ENCODE peak calls at places on chromosomes 12 and 14, in four cellular contexts. Q is pancreas, R is ovary, M is endothelial cell. O is an unnamed sample.

GRCh38 chr12:6967548-6968100 is 2.8 kb downstream of the PHB2 start:
- DNase-seq in Q (no peak), R (no peak), M (no peak), O (no peak)

GRCh38 chr12:66014818-66015217 is 115.7 kb downstream of the LLPH start:
- DNase-seq in Q (no peak), R (no peak), M (no peak), O (no peak)

GRCh38 chr14:23153891-23154796 is 29.3 kb downstream of the SLC7A8 start:
- DNase-seq in Q (peak), R (peak), M (no peak), O (no peak)

GRCh38 chr14:68468437-68469207 is 324.2 kb downstream of the ZFP36L1 start:
- DNase-seq in Q (no peak), R (no peak), M (no peak), O (no peak)

GRCh38 chr14:94377866-94378470 is 10.4 kb downstream of the SERPINA1 start:
- DNase-seq in Q (no peak), R (no peak), M (no peak), O (no peak)

GRCh38 chr14:36509056-36509917 is 10.7 kb downstream of the NKX2-1 start:
- DNase-seq in Q (no peak), R (no peak), M (no peak), O (no peak)

GRCh38 chr12:123990512-123990911 is 17.5 kb downstream of the ZNF664 start:
- DNase-seq in Q (no peak), R (no peak), M (peak), O (no peak)

GRCh38 chr12:63782466-63782865 is 2.8 kb downstream of the RXYLT1 start:
- DNase-seq in Q (no peak), R (no peak), M (no peak), O (no peak)

GRCh38 chr12:34206061-34206785 is 183.9 kb downstream of the ALG10 start:
- DNase-seq in Q (no peak), R (no peak), M (no peak), O (no peak)

GRCh38 chr12:68815928-68816800 is 8.2 kb downstream of the MDM2 start:
- DNase-seq in Q (no peak), R (no peak), M (no peak), O (no peak)

GRCh38 chr14:22047105-22047504 is 373.5 kb upstream of the OR4E1 start:
- DNase-seq in Q (no peak), R (no peak), M (peak), O (peak)

GRCh38 chr14:104119700-104120251 is 18.6 kb upstream of the KIF26A start:
- DNase-seq in Q (no peak), R (no peak), M (no peak), O (no peak)

GRCh38 chr14:59139324-59139723 is 49.1 kb upstream of the DAAM1 start:
- DNase-seq in Q (no peak), R (no peak), M (no peak), O (no peak)

GRCh38 chr14:52111583-52111982 is 42.7 kb upstream of the NID2 start:
- DNase-seq in Q (no peak), R (no peak), M (no peak), O (no peak)

GRCh38 chr12:119749666-119750065 is 81.7 kb downstream of the PRKAB1 start:
- DNase-seq in Q (no peak), R (no peak), M (no peak), O (no peak)

GRCh38 chr12:119334459-119335170 is at the start of gene CCDC60:
- DNase-seq in Q (peak), R (no peak), M (peak), O (no peak)

DNA sequence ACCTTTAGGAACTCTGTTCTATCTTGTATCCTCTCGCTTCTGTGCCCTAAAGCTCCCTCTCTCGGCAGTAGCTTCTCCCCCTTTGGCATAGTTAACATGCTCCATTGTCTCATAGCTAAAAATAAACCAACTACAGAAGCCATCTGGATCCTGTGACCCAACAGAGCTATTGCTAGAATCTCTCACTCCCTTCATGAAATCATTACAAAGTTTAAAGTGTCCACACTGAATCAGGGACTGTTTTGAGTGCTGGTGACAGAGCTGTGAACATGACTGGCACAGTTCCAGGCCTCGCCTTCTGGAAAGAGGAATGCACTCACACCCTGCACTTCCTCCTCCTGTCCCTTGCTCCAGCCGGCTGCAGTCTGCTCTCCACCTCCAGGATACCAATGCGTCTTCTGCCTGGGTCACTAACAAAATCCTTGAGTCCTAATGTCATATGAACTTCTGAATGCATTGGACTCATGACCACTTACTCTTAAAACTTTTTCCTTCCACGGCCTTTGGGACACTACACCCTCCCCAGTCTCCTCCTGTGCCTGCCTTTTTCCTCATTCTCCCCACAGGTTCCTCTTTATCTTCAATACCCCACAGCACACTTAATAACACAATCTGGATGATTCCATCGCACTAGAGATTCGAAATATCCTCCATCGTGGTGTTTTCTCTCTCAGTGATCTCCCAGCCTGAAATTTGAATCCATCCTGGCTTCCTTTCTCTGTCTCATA is 13.2 kb downstream of the PLBD1 start:
- DNase-seq in Q (peak), R (peak), M (no peak), O (no peak)
- TF ChIP-seq CTCF in Q (no peak), R (no peak), M (no peak), O (no peak)

GRCh38 chr14:50688875-50689274 is 20.8 kb upstream of the SAV1 start:
- DNase-seq in Q (no peak), R (no peak), M (no peak), O (no peak)
- TF ChIP-seq CTCF in Q (no peak), R (no peak), M (no peak), O (no peak)

GRCh38 chr12:53328043-53328435 is 6.6 kb upstream of the AAAS start:
- DNase-seq in Q (no peak), R (no peak), M (peak), O (no peak)
- TF ChIP-seq CTCF in Q (no peak), R (no peak), M (no peak), O (no peak)

DNA sequence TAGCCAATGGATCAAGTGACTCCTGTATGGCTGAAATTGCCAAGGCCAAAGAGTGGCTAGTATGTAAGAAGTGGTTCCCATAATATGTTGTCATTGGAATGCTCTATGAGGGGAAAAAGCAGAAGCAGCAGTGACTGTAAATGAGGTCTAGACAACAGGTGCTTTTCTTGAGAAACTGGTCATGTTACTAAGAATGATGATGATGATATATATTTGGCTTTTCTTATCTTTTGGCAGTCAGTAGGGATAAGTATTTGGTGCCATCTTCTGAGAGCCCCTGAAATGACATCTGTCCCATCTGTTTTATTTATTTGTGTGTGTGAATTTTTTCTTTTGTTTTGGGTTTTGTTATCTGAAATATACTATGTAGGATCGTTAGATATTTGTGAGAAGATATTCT is 141.7 kb downstream of the SYT1 start:
- DNase-seq in Q (no peak), R (no peak), M (no peak), O (no peak)
- TF ChIP-seq CTCF in Q (no peak), R (no peak), M (peak), O (no peak)

GRCh38 chr12:15179672-15180071 is 41.5 kb downstream of the RERG start:
- DNase-seq in Q (no peak), R (peak), M (no peak), O (no peak)
- TF ChIP-seq CTCF in Q (no peak), R (no peak), M (no peak), O (no peak)

GRCh38 chr12:121344506-121344905 is 7.7 kb downstream of the ANAPC5 start:
- DNase-seq in Q (no peak), R (no peak), M (no peak), O (no peak)

GRCh38 chr12:121345151-121345810 is 6.9 kb downstream of the ANAPC5 start:
- DNase-seq in Q (no peak), R (no peak), M (no peak), O (no peak)

GRCh38 chr12:121352053-121353018 is at the start of gene ANAPC5:
- DNase-seq in Q (peak), R (peak), M (peak), O (peak)

DNA sequence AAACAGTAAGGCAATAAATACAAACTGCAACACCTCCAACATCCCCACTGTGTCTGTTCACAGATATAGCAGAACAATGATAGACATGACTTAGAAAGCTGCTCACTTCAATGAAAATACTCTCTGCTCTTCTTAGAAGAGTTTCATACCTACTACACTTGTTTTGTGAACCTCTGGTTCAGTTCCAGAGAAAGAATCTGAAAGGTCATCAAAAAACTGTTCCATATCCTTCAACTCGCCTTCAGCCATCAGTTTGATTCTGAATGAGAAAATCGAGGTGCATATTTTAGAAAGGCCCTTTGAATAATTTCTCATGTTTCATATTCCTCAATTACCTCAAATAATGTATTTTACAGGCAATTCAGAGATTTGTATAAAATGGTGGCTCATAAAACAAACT is 5.5 kb downstream of the ANAPC5 start:
- DNase-seq in Q (no peak), R (no peak), M (no peak), O (no peak)
- TF ChIP-seq CTCF in Q (no peak), R (no peak), M (no peak), O (no peak)

GRCh38 chr12:31813305-31813704 is 84.5 kb upstream of the AMN1 start:
- DNase-seq in Q (no peak), R (no peak), M (no peak), O (no peak)
- TF ChIP-seq CTCF in Q (no peak), R (no peak), M (no peak), O (peak)

GRCh38 chr12:989751-990278 is 1.2 kb upstream of the ERC1 start:
- DNase-seq in Q (peak), R (peak), M (no peak), O (no peak)

GRCh38 chr12:989051-989450 is 2.0 kb upstream of the ERC1 start:
- DNase-seq in Q (no peak), R (no peak), M (no peak), O (no peak)

GRCh38 chr12:991350-992278 is 591 bp downstream of the ERC1 start:
- DNase-seq in Q (no peak), R (peak), M (no peak), O (no peak)

GRCh38 chr12:990308-990648 is 745 bp upstream of the ERC1 start:
- DNase-seq in Q (peak), R (peak), M (peak), O (peak)

DNA sequence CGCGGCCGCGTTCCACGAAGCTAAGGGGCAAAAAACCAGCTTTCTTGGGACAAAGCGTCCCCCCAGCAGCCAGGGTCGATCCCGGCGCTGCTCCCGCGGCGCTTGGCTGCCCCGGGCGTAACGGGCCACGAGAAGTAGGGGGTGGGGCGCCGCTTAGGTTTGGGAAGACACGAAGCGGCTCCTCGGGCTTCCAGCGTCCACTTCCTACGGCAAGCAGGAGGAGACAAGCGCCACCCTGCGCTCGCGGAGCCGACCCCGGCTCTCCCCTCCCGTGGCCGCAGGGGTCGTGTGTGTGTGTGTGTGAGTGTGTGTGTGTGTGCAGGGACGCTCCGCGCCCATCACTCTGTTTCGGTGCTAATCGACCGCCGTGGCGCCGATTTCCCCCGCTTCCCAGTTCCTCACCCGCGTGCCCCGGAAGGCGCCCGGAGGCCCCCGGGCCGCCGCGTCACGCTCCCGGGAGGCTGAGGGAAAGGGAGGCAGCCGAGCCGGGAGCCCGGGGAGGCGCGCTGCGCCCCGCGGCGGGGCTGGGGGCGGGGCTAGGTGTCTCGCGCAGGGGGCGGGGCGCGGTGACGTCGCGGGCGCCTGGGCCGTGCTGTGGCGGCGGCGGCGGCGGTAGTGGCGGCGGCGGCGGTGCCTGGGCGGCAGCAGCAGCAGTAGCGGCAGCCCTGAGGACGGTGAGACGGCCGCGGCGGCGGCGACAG is at the start of gene ERC1:
- DNase-seq in Q (peak), R (peak), M (peak), O (peak)
- TF ChIP-seq CTCF in Q (no peak), R (no peak), M (no peak), O (no peak)

GRCh38 chr12:115108129-115109100 is 424.4 kb upstream of the TBX3 start:
- DNase-seq in Q (no peak), R (no peak), M (no peak), O (no peak)

GRCh38 chr12:115102450-115102849 is 418.5 kb upstream of the TBX3 start:
- DNase-seq in Q (no peak), R (no peak), M (no peak), O (no peak)

GRCh38 chr12:115109863-115110262 is 425.9 kb upstream of the TBX3 start:
- DNase-seq in Q (no peak), R (no peak), M (no peak), O (no peak)

GRCh38 chr12:115101518-115101917 is 417.5 kb upstream of the TBX3 start:
- DNase-seq in Q (no peak), R (no peak), M (no peak), O (no peak)

GRCh38 chr12:115103884-115104883 is 420.2 kb upstream of the TBX3 start:
- DNase-seq in Q (no peak), R (no peak), M (no peak), O (no peak)
- TF ChIP-seq CTCF in Q (no peak), R (no peak), M (no peak), O (no peak)

GRCh38 chr14:25461780-25462179 is 411.8 kb upstream of the STXBP6 start:
- DNase-seq in Q (no peak), R (no peak), M (no peak), O (no peak)
- TF ChIP-seq CTCF in Q (no peak), R (no peak), M (no peak), O (no peak)

O was measured in GM13976.